ENCODE peak calls at places on chromosomes 1 and 21, in four cellular contexts. N, V, T and O are unnamed samples.

GRCh38 chr1:199780948-199781347 is 246.6 kb upstream of the NR5A2 start:
- DNase-seq in N (no peak), V (no peak), T (no peak), O (no peak)

GRCh38 chr1:105260018-105260417 is 1510.3 kb downstream of the AMY1C start:
- DNase-seq in N (no peak), V (no peak), T (no peak), O (no peak)

GRCh38 chr1:206050655-206051235 is 2.2 kb upstream of the RHEX start:
- DNase-seq in N (no peak), V (no peak), T (no peak), O (peak; percentile 85)

GRCh38 chr1:71083271-71083670 is 2.4 kb upstream of the ZRANB2 start:
- DNase-seq in N (no peak), V (no peak), T (no peak), O (no peak)

GRCh38 chr1:12173631-12174121 is 6.9 kb downstream of the TNFRSF1B start:
- DNase-seq in N (no peak), V (no peak), T (peak; percentile 62), O (no peak)

GRCh38 chr1:117122297-117123025 is 912 bp upstream of the TRIM45 start:
- DNase-seq in N (no peak), V (no peak), T (no peak), O (no peak)

GRCh38 chr1:43861337-43861736 is 72.3 kb upstream of the ARTN start:
- DNase-seq in N (peak; percentile 51), V (no peak), T (no peak), O (no peak)

GRCh38 chr1:63774617-63775417 is 1.0 kb downstream of the ROR1 start:
- DNase-seq in N (no peak), V (peak; percentile 25), T (peak; percentile 65), O (no peak)

GRCh38 chr1:43058545-43059360 is 100.1 kb upstream of the SLC2A1 start:
- DNase-seq in N (no peak), V (no peak), T (no peak), O (no peak)

GRCh38 chr1:108881369-108881768 is 4.6 kb downstream of the GPSM2 start:
- DNase-seq in N (no peak), V (no peak), T (no peak), O (no peak)

GRCh38 chr1:170819781-170820180 is 115.6 kb upstream of the MROH9 start:
- DNase-seq in N (no peak), V (no peak), T (no peak), O (no peak)

GRCh38 chr21:45588086-45588825 is 46.0 kb upstream of the SLC19A1 start:
- DNase-seq in N (no peak), V (no peak), T (no peak), O (no peak)

GRCh38 chr1:1462318-1462966 is 9.1 kb upstream of the ATAD3B start:
- DNase-seq in N (peak; percentile 68), V (no peak), T (no peak), O (no peak)

GRCh38 chr1:59556802-59557548 is 257.8 kb upstream of the HOOK1 start:
- DNase-seq in N (no peak), V (no peak), T (peak; percentile 51), O (peak; percentile 55)

GRCh38 chr1:201721131-201722049 is 107.6 kb upstream of the IPO9 start:
- DNase-seq in N (no peak), V (no peak), T (no peak), O (no peak)

GRCh38 chr1:37663426-37664000 is 28.8 kb upstream of the CDCA8 start:
- DNase-seq in N (no peak), V (no peak), T (no peak), O (no peak)

DNA sequence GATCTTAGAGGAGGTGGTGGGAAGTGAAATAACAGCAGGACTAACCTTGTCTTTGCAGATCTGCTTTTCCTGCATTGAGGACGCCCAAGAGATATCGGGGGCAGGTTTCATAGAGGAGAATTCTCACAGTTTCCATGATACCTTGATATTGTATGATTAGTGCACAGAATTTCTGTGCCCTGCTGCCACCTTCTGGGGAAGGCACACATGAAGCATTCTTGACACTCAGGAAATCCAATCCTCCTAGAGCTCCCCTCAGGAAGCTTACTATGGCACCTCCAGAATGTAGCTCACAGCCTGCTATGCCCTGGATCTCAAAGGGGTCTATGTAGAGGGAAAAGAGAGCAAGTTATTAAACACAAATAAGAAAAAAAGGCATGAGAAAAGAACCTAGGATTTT is 1.5 kb downstream of the CD1B start:
- DNase-seq in N (no peak), V (peak; percentile 4), T (no peak), O (no peak)
- TF ChIP-seq CTCF in N (no peak), V (peak; percentile 17), T (no peak), O (peak; percentile 29)

GRCh38 chr1:95679262-95679661 is 445.3 kb downstream of the RWDD3 start:
- DNase-seq in N (no peak), V (no peak), T (no peak), O (no peak)
- TF ChIP-seq CTCF in N (no peak), V (no peak), T (no peak), O (no peak)

GRCh38 chr1:31683997-31684396 is 19.8 kb downstream of the COL16A1 start:
- DNase-seq in N (no peak), V (no peak), T (peak; percentile 49), O (no peak)
- TF ChIP-seq CTCF in N (peak; percentile 40), V (peak; percentile 12), T (peak; percentile 54), O (peak; percentile 46)

GRCh38 chr21:32099812-32100416 is 178.9 kb downstream of the MIS18A start:
- DNase-seq in N (no peak), V (no peak), T (no peak), O (no peak)

GRCh38 chr21:32101206-32101763 is 177.6 kb downstream of the MIS18A start:
- DNase-seq in N (no peak), V (no peak), T (no peak), O (no peak)

GRCh38 chr21:32093758-32094463 is 184.9 kb downstream of the MIS18A start:
- DNase-seq in N (no peak), V (no peak), T (no peak), O (no peak)

GRCh38 chr21:32094792-32095191 is 184.1 kb downstream of the MIS18A start:
- DNase-seq in N (no peak), V (peak; percentile 6), T (no peak), O (no peak)

GRCh38 chr21:32096411-32096810 is 182.4 kb downstream of the MIS18A start:
- DNase-seq in N (no peak), V (peak; percentile 10), T (no peak), O (no peak)
- TF ChIP-seq CTCF in N (peak; percentile 70), V (peak; percentile 18), T (no peak), O (peak; percentile 15)